ENCODE peak calls at places on chromosome 15, in six cellular contexts. One of them, this sample, is unnamed.

GRCh38 chr15:64455951-64456350 is 4.4 kb upstream of the ZNF609 start:
- DNase-seq in neural crest cell: no peak
- DNase-seq in kidney epithelial cell: no peak
- DNase-seq in left ventricle myocardium inferior: no peak
- DNase-seq in Calu3: no peak
- DNase-seq in endodermal cell: no peak
- DNase-seq in this sample: peak

GRCh38 chr15:87045741-87046140 is 966.1 kb downstream of the AGBL1 start:
- DNase-seq in neural crest cell: no peak
- DNase-seq in kidney epithelial cell: no peak
- DNase-seq in left ventricle myocardium inferior: no peak
- DNase-seq in Calu3: no peak
- DNase-seq in endodermal cell: no peak
- DNase-seq in this sample: no peak

GRCh38 chr15:101578443-101578894 is 73.7 kb downstream of the TM2D3 start:
- DNase-seq in neural crest cell: peak
- DNase-seq in kidney epithelial cell: no peak
- DNase-seq in left ventricle myocardium inferior: peak
- DNase-seq in Calu3: peak
- DNase-seq in endodermal cell: peak
- DNase-seq in this sample: peak

GRCh38 chr15:66252411-66253295 is 897 bp downstream of the MEGF11 start:
- DNase-seq in neural crest cell: peak
- DNase-seq in kidney epithelial cell: no peak
- DNase-seq in left ventricle myocardium inferior: peak
- DNase-seq in Calu3: peak
- DNase-seq in endodermal cell: peak
- DNase-seq in this sample: peak

GRCh38 chr15:57994468-57995154 is 70.9 kb downstream of the ALDH1A2 start:
- DNase-seq in neural crest cell: no peak
- DNase-seq in kidney epithelial cell: no peak
- DNase-seq in left ventricle myocardium inferior: no peak
- DNase-seq in Calu3: no peak
- DNase-seq in endodermal cell: no peak
- DNase-seq in this sample: peak

GRCh38 chr15:96342143-96342466 is 11.6 kb downstream of the NR2F2 start:
- DNase-seq in neural crest cell: no peak
- DNase-seq in kidney epithelial cell: no peak
- DNase-seq in left ventricle myocardium inferior: no peak
- DNase-seq in Calu3: no peak
- DNase-seq in endodermal cell: no peak
- DNase-seq in this sample: no peak

GRCh38 chr15:81710328-81710727 is 335.5 kb downstream of the MEX3B start:
- DNase-seq in neural crest cell: no peak
- DNase-seq in kidney epithelial cell: no peak
- DNase-seq in left ventricle myocardium inferior: no peak
- DNase-seq in Calu3: no peak
- DNase-seq in endodermal cell: no peak
- DNase-seq in this sample: no peak

GRCh38 chr15:60320365-60320764 is 77.4 kb downstream of the ANXA2 start:
- DNase-seq in neural crest cell: no peak
- DNase-seq in kidney epithelial cell: no peak
- DNase-seq in left ventricle myocardium inferior: no peak
- DNase-seq in Calu3: no peak
- DNase-seq in endodermal cell: no peak
- DNase-seq in this sample: no peak

GRCh38 chr15:61069369-61070075 is 159.6 kb downstream of the RORA start:
- DNase-seq in neural crest cell: no peak
- DNase-seq in kidney epithelial cell: no peak
- DNase-seq in left ventricle myocardium inferior: no peak
- DNase-seq in Calu3: no peak
- DNase-seq in endodermal cell: no peak
- DNase-seq in this sample: no peak

GRCh38 chr15:74957301-74958035 is 896 bp upstream of the RPP25 start:
- DNase-seq in neural crest cell: no peak
- DNase-seq in kidney epithelial cell: no peak
- DNase-seq in left ventricle myocardium inferior: peak
- DNase-seq in Calu3: no peak
- DNase-seq in endodermal cell: peak
- DNase-seq in this sample: peak

GRCh38 chr15:72276326-72276700 is 4.0 kb upstream of the PARP6 start:
- DNase-seq in neural crest cell: no peak
- DNase-seq in kidney epithelial cell: no peak
- DNase-seq in left ventricle myocardium inferior: no peak
- DNase-seq in Calu3: no peak
- DNase-seq in endodermal cell: no peak
- DNase-seq in this sample: no peak

GRCh38 chr15:92848464-92848851 is 51.7 kb upstream of the CHD2 start:
- DNase-seq in neural crest cell: no peak
- DNase-seq in kidney epithelial cell: no peak
- DNase-seq in left ventricle myocardium inferior: no peak
- DNase-seq in Calu3: no peak
- DNase-seq in endodermal cell: no peak
- DNase-seq in this sample: no peak

GRCh38 chr15:52394020-52394608 is 98.5 kb upstream of the MYO5C start:
- DNase-seq in neural crest cell: no peak
- DNase-seq in kidney epithelial cell: no peak
- DNase-seq in left ventricle myocardium inferior: no peak
- DNase-seq in Calu3: no peak
- DNase-seq in endodermal cell: peak
- DNase-seq in this sample: no peak

GRCh38 chr15:55218068-55218467 is 21.3 kb upstream of the RSL24D1 start:
- DNase-seq in neural crest cell: no peak
- DNase-seq in kidney epithelial cell: no peak
- DNase-seq in left ventricle myocardium inferior: no peak
- DNase-seq in Calu3: no peak
- DNase-seq in endodermal cell: no peak
- DNase-seq in this sample: no peak

GRCh38 chr15:50064674-50065073 is 54.4 kb downstream of the ATP8B4 start:
- DNase-seq in neural crest cell: no peak
- DNase-seq in kidney epithelial cell: no peak
- DNase-seq in left ventricle myocardium inferior: no peak
- DNase-seq in Calu3: no peak
- DNase-seq in endodermal cell: no peak
- DNase-seq in this sample: no peak

GRCh38 chr15:27412413-27412812 is 441.4 kb downstream of the GABRG3 start:
- DNase-seq in neural crest cell: no peak
- DNase-seq in kidney epithelial cell: no peak
- DNase-seq in left ventricle myocardium inferior: no peak
- DNase-seq in Calu3: no peak
- DNase-seq in endodermal cell: peak
- DNase-seq in this sample: no peak

GRCh38 chr15:67063689-67064606 is 1.5 kb upstream of the SMAD3 start:
- DNase-seq in neural crest cell: peak
- DNase-seq in kidney epithelial cell: no peak
- DNase-seq in left ventricle myocardium inferior: peak
- DNase-seq in Calu3: peak
- DNase-seq in endodermal cell: peak
- DNase-seq in this sample: peak

GRCh38 chr15:58264068-58264971 is 126.1 kb downstream of the AQP9 start:
- DNase-seq in neural crest cell: no peak
- DNase-seq in kidney epithelial cell: no peak
- DNase-seq in left ventricle myocardium inferior: no peak
- DNase-seq in Calu3: no peak
- DNase-seq in endodermal cell: no peak
- DNase-seq in this sample: no peak

GRCh38 chr15:85788796-85789495 is 5.8 kb downstream of the KLHL25 start:
- DNase-seq in neural crest cell: no peak
- DNase-seq in kidney epithelial cell: no peak
- DNase-seq in left ventricle myocardium inferior: no peak
- DNase-seq in Calu3: peak
- DNase-seq in endodermal cell: peak
- DNase-seq in this sample: no peak

GRCh38 chr15:40843885-40844542 is at the start of gene SPINT1:
- DNase-seq in neural crest cell: no peak
- DNase-seq in kidney epithelial cell: no peak
- DNase-seq in left ventricle myocardium inferior: no peak
- DNase-seq in Calu3: peak
- DNase-seq in endodermal cell: peak
- DNase-seq in this sample: no peak

GRCh38 chr15:101451192-101451799 is 38.2 kb downstream of the PCSK6 start:
- DNase-seq in neural crest cell: no peak
- DNase-seq in kidney epithelial cell: no peak
- DNase-seq in left ventricle myocardium inferior: peak
- DNase-seq in Calu3: no peak
- DNase-seq in endodermal cell: peak
- DNase-seq in this sample: peak

DNA sequence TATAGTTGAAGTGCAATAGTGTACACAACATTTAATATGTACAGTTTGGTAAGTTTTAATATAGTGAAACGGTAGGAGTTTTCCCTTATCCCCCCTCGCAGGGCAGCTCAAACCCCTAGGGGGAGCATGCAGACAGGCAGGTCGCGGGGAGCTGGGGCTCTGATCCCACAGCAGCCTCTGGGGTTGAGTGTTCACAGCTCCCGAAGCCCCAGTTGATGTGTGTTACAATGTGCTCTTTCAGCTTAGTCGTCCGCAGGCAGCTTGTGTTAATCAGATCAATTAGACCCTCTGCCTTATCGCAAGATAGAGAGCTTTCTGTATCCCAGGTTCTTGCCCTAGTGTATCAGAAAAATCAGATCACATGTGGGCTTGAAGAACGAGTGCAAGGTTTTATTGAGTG is 143.1 kb upstream of the CHRNA7 start:
- DNase-seq in neural crest cell: peak
- DNase-seq in kidney epithelial cell: no peak
- DNase-seq in left ventricle myocardium inferior: no peak
- DNase-seq in Calu3: no peak
- DNase-seq in endodermal cell: peak
- DNase-seq in this sample: no peak
- TF ChIP-seq CTCF in neural crest cell: peak
- TF ChIP-seq CTCF in kidney epithelial cell: peak
- TF ChIP-seq CTCF in left ventricle myocardium inferior: peak
- TF ChIP-seq CTCF in Calu3: no peak
- TF ChIP-seq CTCF in endodermal cell: peak
- TF ChIP-seq CTCF in this sample: no peak

GRCh38 chr15:38458646-38459045 is 4.7 kb downstream of the FAM98B start:
- DNase-seq in neural crest cell: no peak
- DNase-seq in kidney epithelial cell: no peak
- DNase-seq in left ventricle myocardium inferior: no peak
- DNase-seq in Calu3: no peak
- DNase-seq in endodermal cell: no peak
- DNase-seq in this sample: no peak

GRCh38 chr15:38454687-38455071 is 752 bp downstream of the FAM98B start:
- DNase-seq in neural crest cell: no peak
- DNase-seq in kidney epithelial cell: no peak
- DNase-seq in left ventricle myocardium inferior: no peak
- DNase-seq in Calu3: no peak
- DNase-seq in endodermal cell: no peak
- DNase-seq in this sample: no peak

GRCh38 chr15:38455096-38455495 is 1.2 kb downstream of the FAM98B start:
- DNase-seq in neural crest cell: no peak
- DNase-seq in kidney epithelial cell: no peak
- DNase-seq in left ventricle myocardium inferior: no peak
- DNase-seq in Calu3: no peak
- DNase-seq in endodermal cell: no peak
- DNase-seq in this sample: peak

GRCh38 chr15:38459480-38459879 is 5.6 kb downstream of the FAM98B start:
- DNase-seq in neural crest cell: no peak
- DNase-seq in kidney epithelial cell: no peak
- DNase-seq in left ventricle myocardium inferior: no peak
- DNase-seq in Calu3: no peak
- DNase-seq in endodermal cell: no peak
- DNase-seq in this sample: no peak

GRCh38 chr15:38453971-38454686 is at the start of gene FAM98B:
- DNase-seq in neural crest cell: peak
- DNase-seq in kidney epithelial cell: no peak
- DNase-seq in left ventricle myocardium inferior: peak
- DNase-seq in Calu3: peak
- DNase-seq in endodermal cell: peak
- DNase-seq in this sample: peak
- TF ChIP-seq CTCF in neural crest cell: peak
- TF ChIP-seq CTCF in kidney epithelial cell: no peak
- TF ChIP-seq CTCF in left ventricle myocardium inferior: no peak
- TF ChIP-seq CTCF in Calu3: no peak
- TF ChIP-seq CTCF in endodermal cell: no peak
- TF ChIP-seq CTCF in this sample: peak

DNA sequence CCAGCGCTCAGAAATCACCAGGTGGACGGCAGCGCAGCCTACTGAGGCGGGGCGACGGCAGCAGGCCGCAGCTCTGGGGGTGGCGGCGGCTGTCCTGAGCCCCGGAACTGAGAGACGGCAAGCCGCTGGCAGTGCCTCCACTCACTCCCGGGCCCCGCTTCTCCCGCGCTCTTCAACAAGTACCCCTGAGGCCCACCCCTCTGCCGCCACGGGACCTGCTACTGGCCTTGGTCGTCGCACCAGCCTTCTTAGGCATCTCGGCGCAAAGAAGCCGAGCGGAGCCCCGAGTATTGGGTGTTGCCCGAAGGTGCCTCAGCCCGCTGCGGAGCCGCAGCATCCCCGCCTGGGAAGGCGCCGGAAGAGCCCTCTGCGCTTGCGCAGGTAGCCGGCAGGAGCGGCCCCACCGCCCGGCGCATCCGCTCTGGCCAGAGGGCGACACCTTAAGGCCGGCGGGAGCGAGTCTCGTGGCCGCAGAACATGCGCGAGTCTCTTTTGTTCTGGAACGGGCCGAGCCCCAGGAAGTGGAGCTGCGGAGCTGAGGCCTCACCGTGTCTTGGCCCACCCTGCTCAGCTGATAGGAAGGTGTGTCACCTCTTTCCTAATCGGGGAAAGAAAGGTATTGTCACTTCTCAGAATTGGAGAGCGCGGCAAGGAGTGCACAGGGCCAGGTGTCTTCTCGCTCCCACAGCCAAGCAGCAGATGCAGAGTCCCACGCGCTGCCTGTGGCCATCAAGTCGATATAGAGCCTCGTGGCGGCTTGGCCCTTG is at the start of gene C15orf40:
- DNase-seq in neural crest cell: peak
- DNase-seq in kidney epithelial cell: peak
- DNase-seq in left ventricle myocardium inferior: peak
- DNase-seq in Calu3: peak
- DNase-seq in endodermal cell: peak
- DNase-seq in this sample: peak
- TF ChIP-seq CTCF in neural crest cell: peak
- TF ChIP-seq CTCF in kidney epithelial cell: peak
- TF ChIP-seq CTCF in left ventricle myocardium inferior: peak
- TF ChIP-seq CTCF in Calu3: peak
- TF ChIP-seq CTCF in endodermal cell: peak
- TF ChIP-seq CTCF in this sample: peak

DNA sequence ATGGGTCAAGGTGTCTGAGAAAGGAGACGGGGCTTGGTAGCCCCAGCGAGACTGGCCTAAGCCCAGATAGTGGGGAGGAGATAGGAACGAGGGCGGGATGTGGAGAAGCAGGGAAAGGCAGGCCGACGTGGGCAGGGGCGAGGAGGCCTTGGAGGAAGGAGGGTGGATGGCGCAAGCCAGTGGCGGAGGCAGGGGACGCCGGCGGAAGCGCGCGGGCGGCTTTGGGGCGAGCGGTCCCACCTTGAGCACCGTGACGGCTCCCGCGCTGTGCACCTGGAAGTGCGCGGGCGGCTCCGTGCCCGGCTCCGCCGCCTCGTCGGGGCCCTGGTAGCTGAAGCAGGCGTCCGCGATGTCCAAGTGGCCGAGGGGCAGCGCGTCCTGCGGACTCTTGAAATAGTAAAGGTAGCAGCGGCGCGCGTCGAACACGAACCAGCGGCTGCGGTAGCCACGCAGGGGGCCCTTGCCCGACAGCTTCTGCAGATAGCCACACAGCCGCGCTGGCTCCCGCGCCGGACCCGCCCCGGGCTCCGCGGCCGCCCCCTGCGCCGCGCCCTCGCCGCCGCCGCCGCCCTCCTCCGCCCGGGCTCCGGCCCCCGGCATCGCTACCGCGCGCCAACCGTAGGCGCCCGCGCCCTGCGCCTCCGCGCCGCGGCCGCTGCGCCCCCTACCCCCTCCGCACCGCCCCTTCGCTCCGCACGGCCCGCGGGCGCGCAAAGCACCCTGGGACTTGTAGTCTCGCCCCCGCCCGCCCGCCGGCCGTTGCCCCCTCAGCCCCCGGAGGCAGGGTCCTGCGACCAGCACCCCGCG is at the start of gene TBC1D2B:
- DNase-seq in neural crest cell: peak
- DNase-seq in kidney epithelial cell: no peak
- DNase-seq in left ventricle myocardium inferior: peak
- DNase-seq in Calu3: peak
- DNase-seq in endodermal cell: peak
- DNase-seq in this sample: peak
- TF ChIP-seq CTCF in neural crest cell: no peak
- TF ChIP-seq CTCF in kidney epithelial cell: no peak
- TF ChIP-seq CTCF in left ventricle myocardium inferior: peak
- TF ChIP-seq CTCF in Calu3: no peak
- TF ChIP-seq CTCF in endodermal cell: no peak
- TF ChIP-seq CTCF in this sample: no peak

This sample was measured in fibroblast of villous mesenchyme.